ENCODE peak calls at places on chromosomes 6 and 20, in eight cellular contexts. X, K, P, H, B, V, D and E are unnamed samples. For H3K4me1, the result is how much of the 10 kb centered on the place peaks cover.

GRCh38 chr20:62908971-62909791 is 17.1 kb downstream of the DIDO1 start:
- DNase-seq in X (no peak), K (no peak), P (no peak), H (no peak), B (no peak), V (no peak), D (no peak), E (no peak)

GRCh38 chr20:18187020-18187419 is 49.4 kb downstream of the KAT14 start:
- DNase-seq in X (no peak), K (no peak), P (no peak), H (no peak), B (no peak), V (no peak), D (no peak), E (no peak)

GRCh38 chr20:33076662-33077398 is 2.6 kb upstream of the BPIFB4 start:
- DNase-seq in X (no peak), K (no peak), P (no peak), H (peak), B (no peak), V (no peak), D (no peak), E (no peak)

GRCh38 chr20:12955611-12956010 is 53.2 kb upstream of the SPTLC3 start:
- DNase-seq in X (no peak), K (no peak), P (no peak), H (no peak), B (no peak), V (no peak), D (no peak), E (no peak)

GRCh38 chr6:71238351-71238750 is 50.3 kb upstream of the OGFRL1 start:
- DNase-seq in X (no peak), K (no peak), P (no peak), H (no peak), B (no peak), V (no peak), D (no peak), E (no peak)

GRCh38 chr20:47353697-47354387 is 2.7 kb downstream of the ZMYND8 start:
- DNase-seq in X (no peak), K (no peak), P (no peak), H (no peak), B (no peak), V (no peak), D (peak), E (no peak)

GRCh38 chr6:16741112-16742016 is 19.9 kb downstream of the ATXN1 start:
- DNase-seq in X (no peak), K (no peak), P (no peak), H (no peak), B (no peak), V (no peak), D (no peak), E (no peak)

GRCh38 chr6:875012-875411 is 182.1 kb upstream of the EXOC2 start:
- DNase-seq in X (no peak), K (no peak), P (no peak), H (no peak), B (no peak), V (no peak), D (no peak), E (no peak)

GRCh38 chr20:17036546-17036945 is 190.3 kb upstream of the PCSK2 start:
- DNase-seq in X (no peak), K (no peak), P (no peak), H (no peak), B (no peak), V (no peak), D (no peak), E (no peak)

GRCh38 chr6:126071000-126071647 is 84.8 kb downstream of the TRMT11 start:
- DNase-seq in X (no peak), K (peak), P (no peak), H (no peak), B (no peak), V (no peak), D (no peak), E (no peak)

GRCh38 chr6:5481024-5481423 is 219.7 kb downstream of the FARS2 start:
- DNase-seq in X (no peak), K (no peak), P (no peak), H (no peak), B (no peak), V (no peak), D (no peak), E (no peak)

GRCh38 chr6:90087103-90087833 is 193.0 kb downstream of the GJA10 start:
- DNase-seq in X (no peak), K (peak), P (no peak), H (no peak), B (no peak), V (no peak), D (no peak), E (no peak)

GRCh38 chr20:64093013-64093503 is 8.9 kb upstream of the LKAAEAR1 start:
- DNase-seq in X (no peak), K (no peak), P (no peak), H (no peak), B (no peak), V (no peak), D (no peak), E (no peak)

GRCh38 chr6:161411265-161411944 is 137.5 kb upstream of the AGPAT4 start:
- DNase-seq in X (no peak), K (no peak), P (no peak), H (no peak), B (no peak), V (no peak), D (no peak), E (no peak)

GRCh38 chr6:18707714-18708439 is 320.7 kb downstream of the RNF144B start:
- DNase-seq in X (no peak), K (no peak), P (no peak), H (no peak), B (no peak), V (no peak), D (no peak), E (no peak)

GRCh38 chr6:10518461-10519216 is 2.5 kb upstream of the GCNT2 start:
- DNase-seq in X (no peak), K (no peak), P (no peak), H (no peak), B (no peak), V (no peak), D (no peak), E (no peak)

GRCh38 chr6:118263929-118264486 is 284.1 kb upstream of the PLN start:
- DNase-seq in X (no peak), K (no peak), P (no peak), H (no peak), B (no peak), V (no peak), D (no peak), E (no peak)

GRCh38 chr20:47610247-47610944 is 108.7 kb downstream of the NCOA3 start:
- DNase-seq in X (peak), K (peak), P (no peak), H (no peak), B (no peak), V (no peak), D (no peak), E (no peak)

GRCh38 chr20:18985551-18985950 is 172.0 kb downstream of the SCP2D1 start:
- DNase-seq in X (no peak), K (no peak), P (no peak), H (no peak), B (no peak), V (no peak), D (no peak), E (no peak)

GRCh38 chr6:157075549-157076426 is 247.5 kb downstream of the TMEM242 start:
- DNase-seq in X (no peak), K (no peak), P (no peak), H (no peak), B (no peak), V (no peak), D (no peak), E (no peak)

GRCh38 chr6:158329531-158329930 is 17.3 kb downstream of the TULP4 start:
- DNase-seq in X (no peak), K (no peak), P (no peak), H (no peak), B (no peak), V (no peak), D (no peak), E (no peak)

GRCh38 chr6:215335-216034 is 76.8 kb upstream of the DUSP22 start:
- DNase-seq in X (no peak), K (no peak), P (no peak), H (no peak), B (peak), V (no peak), D (no peak), E (no peak)

GRCh38 chr6:89146748-89147715 is 1.2 kb downstream of the PM20D2 start:
- DNase-seq in X (no peak), K (no peak), P (no peak), H (no peak), B (no peak), V (no peak), D (no peak), E (no peak)

GRCh38 chr6:5135783-5136376 is 50.7 kb downstream of the PPP1R3G start:
- DNase-seq in X (peak), K (no peak), P (no peak), H (no peak), B (no peak), V (no peak), D (no peak), E (no peak)

GRCh38 chr6:116536216-116536621 is 9.3 kb downstream of the TRAPPC3L start:
- DNase-seq in X (no peak), K (no peak), P (no peak), H (no peak), B (no peak), V (no peak), D (no peak), E (no peak)

GRCh38 chr6:134421496-134421895 is 103.6 kb upstream of the SGK1 start:
- DNase-seq in X (no peak), K (no peak), P (no peak), H (no peak), B (no peak), V (no peak), D (no peak), E (no peak)

GRCh38 chr6:154800338-154800737 is 67.1 kb downstream of the SCAF8 start:
- DNase-seq in X (no peak), K (no peak), P (no peak), H (no peak), B (no peak), V (no peak), D (no peak), E (no peak)

GRCh38 chr20:7196481-7196880 is 429.0 kb downstream of the BMP2 start:
- DNase-seq in X (no peak), K (no peak), P (no peak), H (no peak), B (no peak), V (no peak), D (no peak), E (no peak)

GRCh38 chr6:161413361-161413771 is 139.5 kb upstream of the AGPAT4 start:
- DNase-seq in X (no peak), K (no peak), P (no peak), H (no peak), B (no peak), V (no peak), D (no peak), E (no peak)

GRCh38 chr6:25371037-25371347 is 91.8 kb downstream of the CARMIL1 start:
- DNase-seq in X (no peak), K (no peak), P (no peak), H (no peak), B (no peak), V (no peak), D (no peak), E (no peak)

GRCh38 chr20:58538752-58539151 is 23.6 kb upstream of the APCDD1L start:
- DNase-seq in X (no peak), K (no peak), P (no peak), H (no peak), B (no peak), V (no peak), D (no peak), E (no peak)

GRCh38 chr6:136673571-136673970 is 118.7 kb downstream of the MAP3K5 start:
- DNase-seq in X (no peak), K (no peak), P (no peak), H (no peak), B (no peak), V (no peak), D (no peak), E (no peak)

GRCh38 chr6:125114248-125114858 is 39.2 kb upstream of the TPD52L1 start:
- DNase-seq in X (no peak), K (peak), P (no peak), H (no peak), B (peak), V (no peak), D (no peak), E (peak)

DNA sequence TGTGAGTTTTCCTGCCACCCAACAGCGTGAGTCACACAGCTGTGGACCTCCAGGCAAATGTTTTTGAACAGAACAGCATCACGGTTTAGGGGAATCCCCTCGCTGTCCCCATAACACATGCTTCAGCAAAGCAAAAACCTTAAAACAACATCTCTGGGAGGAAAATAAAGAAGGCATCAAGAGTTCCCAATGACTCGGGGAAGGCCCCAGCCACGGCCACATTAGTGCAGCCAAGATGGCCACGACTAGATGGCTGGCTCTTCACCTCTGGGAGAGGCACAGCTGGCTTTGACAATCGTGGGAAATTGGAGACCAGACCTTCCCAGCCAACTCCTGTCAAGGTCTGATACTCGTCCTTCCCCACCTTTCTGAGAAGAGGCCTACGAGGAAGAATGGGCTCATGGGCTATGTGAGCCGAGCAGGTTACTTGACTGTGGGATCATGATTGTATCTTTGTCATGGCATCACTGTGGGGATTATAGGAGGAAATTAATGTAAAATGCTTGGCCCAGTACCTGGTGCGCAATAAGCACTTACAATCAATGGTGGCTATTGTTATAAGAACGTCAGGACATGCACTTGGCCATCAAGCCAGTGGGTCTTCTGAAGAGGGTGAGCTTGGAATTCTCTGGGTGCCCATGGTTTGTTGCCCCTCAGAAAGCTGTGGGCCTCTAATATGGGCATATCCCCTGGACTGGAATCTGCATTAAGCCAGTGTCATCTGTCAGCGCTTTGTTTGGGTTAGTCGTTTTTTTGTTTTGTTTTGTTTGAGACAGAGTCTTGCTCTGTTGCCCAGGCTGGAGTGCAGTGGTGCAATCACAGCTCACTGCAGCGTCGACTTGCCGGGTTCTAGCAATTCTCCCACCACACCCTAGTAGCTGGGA is 43.6 kb downstream of the FGD2 start:
- DNase-seq in X (peak), K (peak), P (no peak), H (peak), B (peak), V (peak), D (no peak), E (no peak)
- TF ChIP-seq POLR2A in X (no peak), K (no peak), P (no peak), H (no peak), B (no peak), V (no peak), D (no peak), E (no peak)

DNA sequence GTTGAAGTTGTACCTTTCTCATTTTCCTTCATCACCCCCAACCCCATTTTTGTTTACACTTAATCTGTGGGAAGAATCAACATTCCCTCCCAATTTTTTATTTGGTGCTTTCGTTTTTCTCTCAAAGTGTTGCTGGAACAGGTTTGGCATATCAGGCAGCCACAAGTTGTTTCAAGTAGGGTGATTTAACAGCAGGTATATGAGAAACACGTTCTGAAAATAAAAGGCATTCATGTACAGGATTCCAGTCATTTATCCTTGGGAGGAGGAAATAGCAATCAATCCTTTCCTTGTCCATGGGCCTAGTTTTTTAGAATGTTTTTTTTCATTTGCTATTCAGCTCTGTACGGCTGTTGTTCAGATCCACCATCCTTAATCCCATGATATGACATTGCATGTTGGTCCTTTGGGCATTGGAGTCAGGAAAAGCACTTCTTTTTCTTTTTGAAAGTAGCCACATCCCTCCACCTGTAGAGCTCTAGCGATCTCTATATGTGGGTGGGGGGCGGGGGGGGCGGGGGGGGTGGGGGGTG is 120.2 kb downstream of the JARID2 start:
- DNase-seq in X (no peak), K (no peak), P (no peak), H (no peak), B (no peak), V (no peak), D (no peak), E (no peak)
- H3K4me1 ChIP-seq in X (under half), K (under half), P (half or more), H (half or more), B (under half), V (half or more), D (under half), E (under half)

GRCh38 chr6:142846883-142847287 is 98.1 kb downstream of the HIVEP2 start:
- DNase-seq in X (no peak), K (peak), P (no peak), H (no peak), B (no peak), V (no peak), D (peak), E (no peak)
- TF ChIP-seq POLR2A in X (no peak), K (no peak), P (no peak), H (no peak), B (no peak), V (no peak), D (peak), E (no peak)

GRCh38 chr6:44085219-44085618 is 42.0 kb downstream of the MRPL14 start:
- DNase-seq in X (no peak), K (no peak), P (no peak), H (no peak), B (no peak), V (no peak), D (no peak), E (no peak)

GRCh38 chr6:44081753-44082152 is 45.5 kb downstream of the MRPL14 start:
- DNase-seq in X (no peak), K (no peak), P (no peak), H (no peak), B (no peak), V (no peak), D (no peak), E (no peak)

GRCh38 chr6:44086931-44087574 is 40.2 kb downstream of the MRPL14 start:
- DNase-seq in X (no peak), K (no peak), P (peak), H (peak), B (no peak), V (no peak), D (peak), E (peak)

GRCh38 chr6:44082872-44083321 is 44.4 kb downstream of the MRPL14 start:
- DNase-seq in X (no peak), K (no peak), P (no peak), H (no peak), B (no peak), V (no peak), D (no peak), E (no peak)

GRCh38 chr6:44084231-44085014 is 42.8 kb downstream of the MRPL14 start:
- DNase-seq in X (no peak), K (no peak), P (no peak), H (no peak), B (no peak), V (no peak), D (no peak), E (no peak)
- H3K4me1 ChIP-seq in X (under half), K (under half), P (under half), H (under half), B (under half), V (under half), D (under half), E (under half)

GRCh38 chr6:42782689-42783176 is 881 bp downstream of the BICRAL start:
- DNase-seq in X (peak), K (peak), P (peak), H (peak), B (peak), V (no peak), D (peak), E (peak)

GRCh38 chr6:42781546-42781810 is 374 bp upstream of the BICRAL start:
- DNase-seq in X (no peak), K (no peak), P (no peak), H (no peak), B (no peak), V (no peak), D (no peak), E (no peak)

GRCh38 chr6:42783177-42783875 is 1.5 kb downstream of the BICRAL start:
- DNase-seq in X (peak), K (peak), P (peak), H (peak), B (peak), V (no peak), D (peak), E (peak)

GRCh38 chr6:42783876-42784738 is 2.3 kb downstream of the BICRAL start:
- DNase-seq in X (peak), K (no peak), P (no peak), H (no peak), B (no peak), V (no peak), D (no peak), E (no peak)

DNA sequence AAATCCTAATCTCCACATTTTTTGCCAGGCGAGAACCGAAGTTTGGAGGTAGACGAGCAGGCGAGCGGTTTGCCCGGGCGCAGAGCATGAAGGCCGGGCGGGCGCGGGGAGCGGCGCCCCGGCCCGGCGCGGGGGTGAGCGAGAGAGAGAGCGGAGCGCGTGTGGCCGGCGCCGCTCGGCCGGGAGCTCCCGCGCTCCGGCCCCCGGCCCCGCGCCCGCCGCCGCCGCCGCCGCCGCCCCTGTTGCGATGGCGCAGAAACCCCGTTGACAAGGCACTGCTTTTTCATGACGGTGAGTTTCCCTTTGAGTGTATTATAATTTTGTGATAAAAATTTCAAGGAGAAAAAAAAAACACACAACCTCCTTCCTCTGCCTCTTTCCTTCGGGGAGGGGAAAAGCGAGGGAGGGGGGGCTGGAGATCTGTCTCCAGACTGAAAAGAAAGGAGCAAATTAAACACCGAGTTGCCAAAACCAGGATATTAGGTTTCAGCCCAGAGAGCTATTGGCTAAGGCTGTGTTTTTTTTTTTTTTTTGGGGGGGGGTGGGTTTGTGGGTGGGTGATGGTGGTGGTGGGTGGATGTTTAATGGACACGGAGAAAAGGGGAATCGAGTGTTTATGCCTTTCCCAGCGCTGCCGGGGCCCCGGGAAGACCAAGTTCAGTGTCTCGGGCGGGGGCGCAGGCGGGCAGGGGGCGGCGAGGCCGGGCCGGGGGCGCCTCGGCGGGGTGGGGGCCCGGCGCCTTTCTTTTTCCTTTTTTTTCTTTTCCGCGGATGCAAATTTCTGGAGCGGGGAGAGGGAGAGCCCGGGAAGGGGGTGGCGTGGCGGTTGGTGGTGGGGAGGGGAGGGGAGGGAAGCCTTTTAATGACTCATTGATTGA is at the start of gene BICRAL:
- DNase-seq in X (peak), K (peak), P (peak), H (peak), B (peak), V (no peak), D (peak), E (no peak)
- TF ChIP-seq POLR2A in X (peak), K (no peak), P (no peak), H (no peak), B (no peak), V (no peak), D (no peak), E (no peak)